ENCODE peak calls at places on chromosomes 13 and 19, in five cellular contexts. S is mesothelial cell of epicardium; M is LHCN-M2; H is NCI-H460; I is stimulated activated CD4-positive, alpha-beta T cell treated with anti-CD3 and anti-CD28 coated beads, Interleukin-2, amount 100 ng/mL, for 48 hours. G is an unnamed sample.

GRCh38 chr19:43501661-43502418 is 2.7 kb downstream of the PHLDB3 start:
- DNase-seq in S (no peak), M (no peak), H (no peak), I (no peak), G (no peak)

GRCh38 chr13:113493315-113493951 is 2.9 kb upstream of the DCUN1D2 start:
- DNase-seq in I (no peak), M (peak; percentile 93), S (no peak), H (peak; percentile 81), G (no peak)

GRCh38 chr19:49142866-49143335 is 12.3 kb downstream of the HRC start:
- DNase-seq in M (peak; percentile 84), H (peak; percentile 86), S (peak; percentile 86), I (peak; percentile 65), G (no peak)

GRCh38 chr13:48251616-48252081 is 18.6 kb downstream of the ITM2B start:
- DNase-seq in H (no peak), I (no peak), M (no peak), S (no peak), G (no peak)

GRCh38 chr13:72430923-72431322 is 296.5 kb downstream of the MZT1 start:
- DNase-seq in M (no peak), H (no peak), S (no peak), I (no peak), G (no peak)

GRCh38 chr13:113535381-113535781 is 44.9 kb upstream of the DCUN1D2 start:
- DNase-seq in M (no peak), H (no peak), I (no peak), S (no peak), G (no peak)

GRCh38 chr13:28117689-28118377 is 17.5 kb upstream of the FLT3 start:
- DNase-seq in M (no peak), I (no peak), S (no peak), H (no peak), G (no peak)

GRCh38 chr13:20728579-20729300 is 25.2 kb downstream of the IL17D start:
- DNase-seq in I (no peak), S (no peak), M (no peak), H (no peak), G (no peak)

GRCh38 chr13:98847780-98848179 is 95.3 kb upstream of the SLC15A1 start:
- DNase-seq in H (no peak), M (no peak), I (no peak), S (no peak), G (no peak)

GRCh38 chr13:96020155-96020575 is 33.0 kb downstream of the UGGT2 start:
- DNase-seq in S (no peak), H (peak; percentile 59), I (no peak), M (peak; percentile 58), G (peak; percentile 18)

GRCh38 chr19:4229179-4229931 is at the start of gene EBI3:
- DNase-seq in H (no peak), I (peak; percentile 41), S (no peak), M (peak; percentile 24), G (no peak)

GRCh38 chr19:3683405-3683865 is 16.8 kb downstream of the PIP5K1C start:
- DNase-seq in S (no peak), H (no peak), M (no peak), I (no peak), G (no peak)

GRCh38 chr19:47779524-47780214 is 1.2 kb downstream of the SELENOW start:
- DNase-seq in I (no peak), H (no peak), M (no peak), S (no peak), G (no peak)

GRCh38 chr13:51849145-51850101 is 4.4 kb upstream of the TMEM272 start:
- DNase-seq in S (no peak), I (no peak), H (peak; percentile 25), M (peak; percentile 9), G (no peak)

GRCh38 chr19:4279530-4280422 is 710 bp downstream of the SHD start:
- DNase-seq in S (no peak), I (no peak), H (no peak), M (no peak), G (no peak)

GRCh38 chr19:6610934-6611370 is 20.0 kb upstream of the CD70 start:
- DNase-seq in I (no peak), S (no peak), H (no peak), M (peak; percentile 88), G (no peak)

GRCh38 chr13:111636804-111637203 is 316.4 kb downstream of the TEX29 start:
- DNase-seq in H (no peak), I (no peak), S (no peak), M (no peak), G (no peak)

GRCh38 chr13:109000207-109000606 is 370.8 kb downstream of the MYO16 start:
- DNase-seq in I (no peak), H (no peak), S (no peak), M (no peak), G (no peak)

GRCh38 chr19:5627395-5627904 is 4.6 kb downstream of the SAFB start:
- DNase-seq in I (peak; percentile 33), M (peak; percentile 55), H (no peak), S (no peak), G (peak; percentile 7)

GRCh38 chr13:113077566-113077952 is 28.0 kb upstream of the F7 start:
- DNase-seq in M (no peak), S (no peak), I (no peak), H (no peak), G (no peak)

GRCh38 chr13:57128909-57129308 is 11.8 kb upstream of the PRR20A start:
- DNase-seq in M (no peak), I (no peak), H (no peak), S (no peak), G (no peak)

GRCh38 chr19:10553943-10554381 is 10.3 kb downstream of the ATG4D start:
- DNase-seq in S (no peak), M (no peak), I (no peak), H (no peak), G (peak; percentile 93)

GRCh38 chr13:33846306-33847062 is 28.5 kb downstream of the RFC3 start:
- DNase-seq in H (no peak), S (no peak), M (no peak), I (no peak), G (no peak)

GRCh38 chr19:54158812-54159351 is 639 bp downstream of the LENG1 start:
- DNase-seq in I (no peak), H (no peak), M (no peak), S (no peak), G (peak; percentile 69)

GRCh38 chr19:14147797-14148605 is 11.6 kb upstream of the ASF1B start:
- DNase-seq in S (no peak), I (peak; percentile 46), H (no peak), M (peak; percentile 25), G (peak; percentile 17)